ENCODE peak calls at places on chromosomes 13 and 19, in five cellular contexts. I is spleen, U is neuronal stem cell, Y is pancreas, B is dorsolateral prefrontal cortex. A is an unnamed sample.
A peak's percentile ranks its signal among the peaks of the same experiment; 100 is the strongest.

GRCh38 chr13:107144432-107144831 is 576.5 kb upstream of the ARGLU1 start:
- DNase-seq in Y (no peak), I (no peak), U (no peak), B (no peak), A (no peak)

GRCh38 chr19:49689133-49690072 is at the start of gene ADM5:
- DNase-seq in Y (peak; percentile 73), U (no peak), I (peak; percentile 84), B (peak; percentile 74), A (peak; percentile 83)

GRCh38 chr13:38348890-38349289 is 761 bp upstream of the UFM1 start:
- DNase-seq in U (peak; percentile 11), B (no peak), I (no peak), Y (peak; percentile 16), A (no peak)

GRCh38 chr13:75330770-75331169 is 151.2 kb downstream of the TBC1D4 start:
- DNase-seq in Y (no peak), B (no peak), I (no peak), U (no peak), A (no peak)

GRCh38 chr19:34804115-34804514 is 31.1 kb upstream of the ZNF599 start:
- DNase-seq in U (no peak), B (no peak), I (no peak), Y (no peak), A (no peak)

GRCh38 chr13:98847780-98848179 is 95.3 kb upstream of the SLC15A1 start:
- DNase-seq in Y (no peak), U (no peak), I (no peak), B (no peak), A (no peak)

GRCh38 chr19:49823472-49823871 is 5.4 kb downstream of the MED25 start:
- DNase-seq in U (no peak), I (no peak), B (no peak), Y (no peak), A (no peak)

GRCh38 chr13:89568276-89568675 is 1779.2 kb upstream of the MIR17HG start:
- DNase-seq in U (no peak), B (no peak), Y (no peak), I (no peak), A (no peak)

GRCh38 chr13:73162912-73163911 is 104.4 kb downstream of the KLF5 start:
- DNase-seq in U (no peak), Y (no peak), I (no peak), B (no peak), A (no peak)

GRCh38 chr19:17948967-17949930 is 16.4 kb downstream of the CCDC124 start:
- DNase-seq in Y (no peak), I (peak; percentile 78), U (no peak), B (no peak), A (no peak)

GRCh38 chr13:21208755-21209154 is 32.3 kb downstream of the MRPL57 start:
- DNase-seq in Y (no peak), I (no peak), U (no peak), B (no peak), A (no peak)

GRCh38 chr19:39671739-39672363 is 16.1 kb downstream of the LGALS16 start:
- DNase-seq in U (peak; percentile 46), I (no peak), Y (no peak), B (no peak), A (no peak)

GRCh38 chr13:31207630-31208549 is 8.1 kb downstream of the B3GLCT start:
- DNase-seq in Y (no peak), U (no peak), B (no peak), I (no peak), A (no peak)

GRCh38 chr13:29563941-29564340 is 31.5 kb downstream of the SLC7A1 start:
- DNase-seq in Y (no peak), U (no peak), B (no peak), I (no peak), A (peak; percentile 7)

GRCh38 chr19:42394751-42395150 is 4.7 kb upstream of the CNFN start:
- DNase-seq in I (no peak), U (no peak), Y (no peak), B (no peak), A (no peak)

GRCh38 chr13:114121496-114122466 is 10.6 kb downstream of the RASA3 start:
- DNase-seq in I (no peak), U (no peak), Y (no peak), B (no peak), A (no peak)

GRCh38 chr19:52923782-52924593 is 760 bp upstream of the ZNF888 start:
- DNase-seq in I (peak; percentile 78), Y (peak; percentile 61), U (no peak), B (peak; percentile 48), A (no peak)

GRCh38 chr19:30253581-30253996 is 118.6 kb upstream of the ZNF536 start:
- DNase-seq in Y (no peak), I (no peak), B (no peak), U (no peak), A (no peak)

GRCh38 chr13:76637651-76638111 is 248.5 kb downstream of the KCTD12 start:
- DNase-seq in U (no peak), Y (no peak), I (no peak), B (no peak), A (no peak)

GRCh38 chr19:3224346-3225325 is at the start of gene CELF5:
- DNase-seq in B (peak; percentile 73), I (no peak), Y (no peak), U (peak; percentile 67), A (no peak)

GRCh38 chr13:22451345-22451744 is 729.4 kb upstream of the SGCG start:
- DNase-seq in B (no peak), Y (no peak), U (peak; percentile 86), I (no peak), A (no peak)

GRCh38 chr13:94298346-94298745 is 181.1 kb downstream of the DCT start:
- DNase-seq in U (no peak), I (no peak), Y (no peak), B (no peak), A (no peak)

GRCh38 chr19:58572818-58573657 is at the start of gene MZF1:
- DNase-seq in I (peak; percentile 100), U (peak; percentile 100), Y (peak; percentile 100), B (peak; percentile 100), A (peak; percentile 100)

GRCh38 chr19:49682274-49682673 is 5.2 kb downstream of the PRMT1 start:
- DNase-seq in Y (no peak), U (no peak), I (peak; percentile 41), B (no peak), A (no peak)

GRCh38 chr13:97434417-97435296 is 688 bp downstream of the RAP2A start:
- DNase-seq in B (peak; percentile 67), U (peak; percentile 24), Y (peak; percentile 51), I (no peak), A (peak; percentile 82)

GRCh38 chr13:105825071-105825470 is 710.4 kb downstream of the EFNB2 start:
- DNase-seq in B (no peak), U (no peak), I (no peak), Y (no peak), A (no peak)

GRCh38 chr19:7622933-7623685 is 6.2 kb downstream of the XAB2 start:
- DNase-seq in U (no peak), B (no peak), Y (no peak), I (no peak), A (no peak)

GRCh38 chr13:70812481-70812880 is 704.2 kb upstream of the KLHL1 start:
- DNase-seq in U (no peak), B (no peak), Y (no peak), I (no peak), A (no peak)

GRCh38 chr13:20461481-20461859 is 64.2 kb downstream of the CRYL1 start:
- DNase-seq in B (no peak), U (no peak), Y (no peak), I (no peak), A (no peak)

GRCh38 chr13:47332149-47332548 is 435.3 kb upstream of the HTR2A start:
- DNase-seq in B (no peak), I (no peak), Y (no peak), U (no peak), A (no peak)
- H3K27ac ChIP-seq in B (no peak overlapping the region), I (no peak overlapping the region), Y (no peak overlapping the region), U (no peak overlapping the region), A (no peak overlapping the region)

GRCh38 chr19:6215701-6216235 is 64.0 kb downstream of the MLLT1 start:
- DNase-seq in I (peak; percentile 61), B (peak; percentile 37), U (no peak), Y (no peak), A (no peak)

GRCh38 chr19:6216996-6217751 is 62.6 kb downstream of the MLLT1 start:
- DNase-seq in U (peak; percentile 92), I (peak; percentile 71), Y (no peak), B (no peak), A (no peak)

GRCh38 chr19:6217752-6218403 is 61.9 kb downstream of the MLLT1 start:
- DNase-seq in U (no peak), I (no peak), Y (no peak), B (no peak), A (no peak)

GRCh38 chr19:6214881-6215541 is 64.8 kb downstream of the MLLT1 start:
- DNase-seq in I (no peak), Y (peak; percentile 16), B (no peak), U (no peak), A (no peak)

DNA sequence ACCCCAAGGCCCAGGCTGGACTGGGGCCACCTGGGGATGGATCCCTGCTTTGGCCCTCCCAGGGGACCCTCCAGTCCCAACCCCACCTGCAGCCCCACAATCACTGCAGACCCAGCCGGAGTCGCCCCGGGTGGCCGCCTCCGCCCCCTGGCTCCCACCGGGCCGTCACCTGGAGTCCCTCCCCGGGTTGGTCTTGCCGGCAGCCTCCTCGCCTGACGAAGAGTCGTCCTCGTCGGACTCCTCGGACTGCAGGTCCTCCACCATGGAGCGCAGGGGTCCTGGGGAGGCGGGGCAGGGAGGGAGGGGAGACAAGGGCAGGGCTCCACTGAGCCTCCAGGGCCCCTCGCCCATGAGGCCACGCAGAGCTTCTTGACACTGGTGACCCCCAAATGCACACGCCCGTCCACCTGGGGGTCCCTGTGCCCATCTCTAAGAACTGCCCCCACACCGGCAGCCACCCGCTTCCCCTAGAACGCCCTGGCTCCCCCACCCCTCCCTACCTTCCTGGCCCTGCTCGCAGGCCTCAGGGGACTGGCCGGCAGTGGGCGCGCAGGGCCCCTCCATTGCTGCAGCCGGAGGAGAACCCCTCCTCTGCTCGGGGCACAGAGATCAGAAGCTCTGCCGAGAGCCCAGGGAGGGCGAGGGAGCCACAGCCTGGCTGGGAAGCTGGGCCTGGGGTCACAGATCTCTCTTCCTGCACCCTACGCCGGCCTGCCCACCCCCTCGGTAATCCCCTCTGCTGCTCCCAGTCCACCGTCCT is 63.4 kb downstream of the MLLT1 start:
- DNase-seq in I (peak; percentile 68), Y (peak; percentile 11), B (no peak), U (no peak), A (no peak)
- H3K27ac ChIP-seq in I (no peak overlapping the region), Y (no peak overlapping the region), B (peak overlapping the region; percentile 38), U (peak overlapping the region; percentile 86), A (no peak overlapping the region)

DNA sequence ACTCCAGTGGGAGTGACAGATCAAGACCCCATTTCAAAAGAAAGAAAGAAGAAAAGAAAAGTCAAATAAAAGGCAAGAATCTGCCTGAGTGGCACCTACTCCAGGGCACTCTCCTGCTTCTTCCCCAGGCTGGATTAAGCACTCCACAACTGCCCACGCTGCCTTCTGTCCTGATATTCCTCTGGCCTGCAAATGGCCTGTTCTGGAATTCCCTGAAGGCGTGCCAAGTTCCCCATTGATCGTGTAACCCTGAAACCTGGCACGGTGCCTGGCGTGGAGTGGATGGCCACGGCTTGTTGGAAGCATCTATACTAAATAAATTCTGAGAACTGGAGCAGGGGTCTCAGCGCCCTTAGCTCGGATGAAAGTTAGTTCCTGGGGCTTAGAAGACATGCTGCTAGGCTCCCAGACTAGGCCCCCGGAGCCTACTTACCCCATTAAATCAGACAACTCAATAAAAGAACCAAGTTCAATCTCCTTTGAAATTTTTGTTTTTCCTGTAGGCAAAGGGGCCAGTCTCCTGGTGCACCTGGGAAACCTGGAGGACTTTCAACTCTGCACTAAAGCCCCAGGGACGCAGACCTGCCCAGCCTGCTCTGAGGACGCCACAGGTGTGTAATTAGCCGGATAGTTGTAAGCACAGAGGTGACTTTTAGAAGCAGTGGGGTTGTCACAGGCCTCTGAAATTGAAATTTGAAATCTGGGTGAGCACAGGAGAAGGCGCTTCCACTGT is 21.9 kb downstream of the ANKRD27 start:
- DNase-seq in B (no peak), Y (peak; percentile 67), I (no peak), U (no peak), A (no peak)
- H3K27ac ChIP-seq in B (no peak overlapping the region), Y (no peak overlapping the region), I (no peak overlapping the region), U (no peak overlapping the region), A (peak overlapping the region; percentile 18)

GRCh38 chr19:14611051-14611450 is 28.2 kb downstream of the CLEC17A start:
- DNase-seq in U (no peak), Y (no peak), I (no peak), B (no peak), A (no peak)
- H3K27ac ChIP-seq in U (no peak overlapping the region), Y (no peak overlapping the region), I (no peak overlapping the region), B (no peak overlapping the region), A (no peak overlapping the region)